ENCODE peak calls at places on chromosome 9, in five cellular contexts. F, Z, Y, C and W are unnamed samples.

GRCh38 chr9:126623314-126623666 is 9.6 kb downstream of the LMX1B start:
- DNase-seq in Z (no peak), F (no peak), C (no peak), Y (no peak), W (no peak)

GRCh38 chr9:77170991-77171699 is 6.2 kb upstream of the VPS13A start:
- DNase-seq in C (no peak), Y (no peak), Z (no peak), F (no peak), W (no peak)

GRCh38 chr9:78397045-78397843 is 100.3 kb downstream of the PSAT1 start:
- DNase-seq in F (no peak), C (no peak), Y (no peak), Z (no peak), W (no peak)

GRCh38 chr9:14993061-14993800 is 83.0 kb upstream of the FREM1 start:
- DNase-seq in C (peak; percentile 95), F (peak; percentile 79), Y (peak; percentile 86), Z (peak; percentile 45), W (no peak)

GRCh38 chr9:89305868-89306267 is 5.1 kb upstream of the CKS2 start:
- DNase-seq in F (no peak), Z (no peak), C (no peak), Y (no peak), W (no peak)

GRCh38 chr9:88979021-88979420 is 12.2 kb upstream of the S1PR3 start:
- DNase-seq in C (no peak), Y (no peak), Z (no peak), F (no peak), W (no peak)

GRCh38 chr9:36208521-36209253 is 18.0 kb downstream of the CLTA start:
- DNase-seq in Y (no peak), C (no peak), F (no peak), Z (no peak), W (no peak)

GRCh38 chr9:33722359-33722675 is 73.0 kb upstream of the PRSS3 start:
- DNase-seq in C (no peak), Z (no peak), Y (no peak), F (no peak), W (no peak)

GRCh38 chr9:18806277-18806676 is 226.7 kb downstream of the SAXO1 start:
- DNase-seq in C (no peak), Z (no peak), Y (no peak), F (no peak), W (no peak)

GRCh38 chr9:95261890-95262289 is 55.6 kb downstream of the FANCC start:
- DNase-seq in F (no peak), Y (no peak), Z (no peak), C (no peak), W (no peak)

GRCh38 chr9:110752766-110753165 is 84.2 kb downstream of the MUSK start:
- DNase-seq in F (no peak), C (no peak), Y (peak; percentile 18), Z (no peak), W (peak; percentile 47)

GRCh38 chr9:99162759-99163364 is 57.9 kb downstream of the TGFBR1 start:
- DNase-seq in C (no peak), F (no peak), Z (no peak), Y (no peak), W (no peak)

GRCh38 chr9:69174645-69175487 is 789 bp downstream of the TJP2 start:
- DNase-seq in Y (peak; percentile 77), C (peak; percentile 63), Z (no peak), F (no peak), W (no peak)

GRCh38 chr9:21461377-21461776 is 20.7 kb downstream of the IFNE start:
- DNase-seq in Y (no peak), C (no peak), Z (no peak), F (no peak), W (no peak)

GRCh38 chr9:92564479-92564878 is 28.7 kb upstream of the ECM2 start:
- DNase-seq in C (no peak), F (no peak), Z (no peak), Y (no peak), W (no peak)

GRCh38 chr9:120152295-120152694 is 427.7 kb downstream of the CDK5RAP2 start:
- DNase-seq in Z (no peak), Y (no peak), C (peak; percentile 45), F (no peak), W (no peak)

GRCh38 chr9:99713838-99714306 is 107.8 kb upstream of the NR4A3 start:
- DNase-seq in Z (no peak), Y (no peak), C (no peak), F (no peak), W (no peak)

GRCh38 chr9:10876333-10876732 is 263.5 kb upstream of the PTPRD start:
- DNase-seq in Z (no peak), Y (no peak), C (no peak), F (no peak), W (no peak)

GRCh38 chr9:35660966-35661413 is 2.9 kb downstream of the CCDC107 start:
- DNase-seq in Z (no peak), Y (no peak), F (no peak), C (no peak), W (no peak)

GRCh38 chr9:132090771-132091170 is 11.1 kb upstream of the MED27 start:
- DNase-seq in F (no peak), Y (no peak), C (no peak), Z (no peak), W (no peak)

GRCh38 chr9:71966601-71967000 is 55.2 kb downstream of the C9orf85 start:
- DNase-seq in Y (no peak), C (peak; percentile 26), F (no peak), Z (no peak), W (no peak)

GRCh38 chr9:111475195-111475594 is 9.0 kb downstream of the ECPAS start:
- DNase-seq in Z (no peak), Y (peak; percentile 50), C (no peak), F (no peak), W (no peak)

GRCh38 chr9:6566409-6567139 is 79.0 kb downstream of the GLDC start:
- DNase-seq in C (no peak), F (no peak), Y (peak; percentile 81), Z (no peak), W (peak; percentile 47)

GRCh38 chr9:72065076-72065475 is 4.7 kb upstream of the C9orf57 start:
- DNase-seq in Z (no peak), C (no peak), F (no peak), Y (no peak), W (no peak)

GRCh38 chr9:122797316-122798033 is 2.4 kb upstream of the OR1K1 start:
- DNase-seq in C (no peak), Z (no peak), Y (no peak), F (no peak), W (no peak)

GRCh38 chr9:95515272-95516113 is 1.3 kb downstream of the PTCH1 start:
- DNase-seq in F (no peak), Z (peak; percentile 33), C (peak; percentile 58), Y (no peak), W (peak; percentile 16)

GRCh38 chr9:108997112-108997511 is 16.2 kb downstream of the CTNNAL1 start:
- DNase-seq in C (no peak), F (no peak), Y (no peak), Z (no peak), W (no peak)

GRCh38 chr9:33165263-33166151 is 1.6 kb downstream of the B4GALT1 start:
- DNase-seq in C (no peak), Y (peak; percentile 71), F (no peak), Z (no peak), W (no peak)

GRCh38 chr9:93827545-93828330 is 127.4 kb downstream of the BARX1 start:
- DNase-seq in F (no peak), C (peak; percentile 81), Z (peak; percentile 24), Y (no peak), W (peak; percentile 69)

GRCh38 chr9:131833906-131834305 is 94.0 kb upstream of the RAPGEF1 start:
- DNase-seq in F (no peak), C (no peak), Z (no peak), Y (no peak), W (no peak)

GRCh38 chr9:138063785-138064184 is 186.2 kb downstream of the CACNA1B start:
- DNase-seq in Y (no peak), F (peak; percentile 45), Z (no peak), C (no peak), W (no peak)

GRCh38 chr9:5633243-5633642 is 4.3 kb downstream of the RIC1 start:
- DNase-seq in Z (no peak), Y (no peak), F (no peak), C (no peak), W (no peak)

GRCh38 chr9:37946041-37946440 is 42.1 kb upstream of the SLC25A51 start:
- DNase-seq in C (no peak), Z (no peak), F (no peak), Y (no peak), W (no peak)
- TF ChIP-seq CTCF in C (no peak), Z (no peak), F (no peak), Y (no peak), W (no peak)

GRCh38 chr9:130156672-130157071 is 15.5 kb upstream of the NCS1 start:
- DNase-seq in F (no peak), C (no peak), Z (no peak), Y (peak; percentile 85), W (peak; percentile 41)
- TF ChIP-seq CTCF in F (no peak), C (no peak), Z (no peak), Y (peak; percentile 54), W (no peak)

DNA sequence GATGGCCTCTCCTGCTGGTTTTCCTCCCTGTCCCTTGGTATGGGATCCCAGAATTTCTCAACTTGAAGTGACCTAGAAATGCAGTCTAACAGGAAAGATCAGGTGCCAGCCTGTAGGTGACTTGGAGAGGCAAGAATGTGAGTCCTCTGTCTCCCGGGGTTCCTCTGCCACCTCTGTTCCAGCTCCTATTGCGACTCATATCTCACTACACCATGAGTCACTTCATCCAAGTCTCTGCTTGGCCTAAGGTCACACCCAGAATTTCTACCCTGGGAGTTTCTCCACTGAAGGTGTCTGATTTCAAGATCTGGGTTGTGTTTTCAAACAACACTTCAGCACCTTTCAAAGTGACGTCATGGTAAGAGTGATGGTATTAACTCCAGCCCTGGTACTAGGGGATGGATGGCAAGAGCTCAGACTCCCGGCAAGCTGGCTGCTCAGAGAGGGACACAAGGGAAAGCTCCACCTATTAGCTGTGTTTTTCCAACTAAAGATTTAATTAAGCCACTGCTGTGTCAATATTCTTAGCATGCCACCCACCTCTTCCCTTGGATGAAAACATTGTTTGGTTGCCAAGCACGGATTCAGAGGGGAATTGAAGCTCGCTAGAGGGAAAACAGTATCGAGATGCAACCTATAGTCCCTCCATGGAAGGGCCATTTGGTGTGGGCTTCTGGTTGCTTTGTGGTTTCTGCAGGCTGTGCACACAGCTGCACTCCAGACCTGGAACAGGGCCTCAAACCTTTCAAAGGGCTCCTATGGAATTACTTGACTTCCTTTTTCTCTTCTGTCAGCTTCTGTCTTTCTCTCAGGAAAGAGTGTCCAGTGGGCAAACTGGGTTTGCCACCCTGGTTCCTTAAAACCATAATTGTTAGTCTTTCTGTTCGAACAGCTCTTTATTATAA is 205.7 kb downstream of the GAS1 start:
- DNase-seq in F (no peak), C (no peak), Y (no peak), Z (no peak), W (peak; percentile 76)
- TF ChIP-seq CTCF in F (no peak), C (no peak), Y (no peak), Z (no peak), W (no peak)

DNA sequence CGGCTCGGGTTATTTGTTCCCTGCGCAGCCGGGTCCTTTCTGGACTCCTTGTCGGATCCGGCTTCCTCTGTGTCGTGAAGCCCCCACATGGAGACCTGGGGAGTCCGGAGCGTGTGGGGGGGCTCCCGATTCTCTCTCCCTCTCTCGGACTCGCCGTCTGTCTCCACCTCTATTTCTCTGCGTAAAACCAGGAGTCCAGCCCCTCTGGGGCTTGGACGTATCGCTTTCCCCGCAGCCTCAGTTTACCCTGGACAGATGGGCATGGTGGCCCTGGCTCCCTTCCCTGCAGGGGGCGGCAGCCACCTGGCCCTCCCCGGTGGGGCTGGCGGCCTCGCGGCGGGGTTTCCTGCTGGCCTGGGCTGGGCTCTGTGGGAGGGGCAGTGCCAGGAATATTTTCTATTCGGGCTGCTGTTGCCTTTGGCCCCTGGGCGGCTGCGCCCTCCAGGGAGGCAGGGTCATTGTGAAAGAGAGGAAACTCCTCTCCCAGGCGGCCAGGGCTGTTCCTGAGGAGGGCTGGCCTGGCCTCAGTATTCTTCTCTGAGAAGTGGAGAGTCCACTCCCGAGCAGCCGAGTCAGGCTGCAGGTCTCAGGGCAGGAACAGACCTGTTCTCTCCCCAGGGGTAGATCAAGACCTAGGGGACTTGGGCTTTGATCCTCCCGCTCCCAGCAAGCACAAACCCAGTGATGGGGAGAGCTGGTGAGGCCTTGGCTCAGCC is 665 bp downstream of the ASS1 start:
- DNase-seq in Y (peak; percentile 79), C (no peak), Z (no peak), F (no peak), W (peak; percentile 42)
- TF ChIP-seq CTCF in Y (no peak), C (no peak), Z (no peak), F (no peak), W (no peak)